ENCODE peak calls at places on chromosome 12, in four cellular contexts. B is heart left ventricle, F is prostate gland, L is A549. G is an unnamed sample.

GRCh38 chr12:128961957-128962356 is 108.7 kb downstream of the GLT1D1 start:
- DNase-seq in B (no peak), L (no peak), F (no peak), G (no peak)

GRCh38 chr12:85784096-85784720 is 52.0 kb downstream of the RASSF9 start:
- DNase-seq in L (no peak), F (no peak), B (no peak), G (no peak)

GRCh38 chr12:43069768-43070221 is 480.2 kb upstream of the PRICKLE1 start:
- DNase-seq in L (no peak), F (no peak), B (no peak), G (no peak)

GRCh38 chr12:81450920-81451739 is 308.0 kb downstream of the PPFIA2 start:
- DNase-seq in F (peak; percentile 29), B (peak; percentile 18), L (peak; percentile 79), G (no peak)

GRCh38 chr12:46269429-46270241 is 792 bp upstream of the SLC38A1 start:
- DNase-seq in L (no peak), B (no peak), F (no peak), G (no peak)

GRCh38 chr12:49345840-49346658 is 639 bp upstream of the DNAJC22 start:
- DNase-seq in L (no peak), B (no peak), F (no peak), G (no peak)

GRCh38 chr12:46494424-46494823 is 121.9 kb upstream of the SLC38A2 start:
- DNase-seq in B (no peak), L (peak; percentile 85), F (no peak), G (no peak)

GRCh38 chr12:27771470-27772327 is 8.3 kb upstream of the KLHL42 start:
- DNase-seq in F (no peak), B (no peak), L (no peak), G (no peak)

GRCh38 chr12:93667672-93668071 is 9.5 kb upstream of the CRADD start:
- DNase-seq in F (no peak), B (no peak), L (no peak), G (no peak)

GRCh38 chr12:100017056-100017455 is 32.3 kb upstream of the ANKS1B start:
- DNase-seq in F (no peak), L (peak; percentile 11), B (no peak), G (no peak)

DNA sequence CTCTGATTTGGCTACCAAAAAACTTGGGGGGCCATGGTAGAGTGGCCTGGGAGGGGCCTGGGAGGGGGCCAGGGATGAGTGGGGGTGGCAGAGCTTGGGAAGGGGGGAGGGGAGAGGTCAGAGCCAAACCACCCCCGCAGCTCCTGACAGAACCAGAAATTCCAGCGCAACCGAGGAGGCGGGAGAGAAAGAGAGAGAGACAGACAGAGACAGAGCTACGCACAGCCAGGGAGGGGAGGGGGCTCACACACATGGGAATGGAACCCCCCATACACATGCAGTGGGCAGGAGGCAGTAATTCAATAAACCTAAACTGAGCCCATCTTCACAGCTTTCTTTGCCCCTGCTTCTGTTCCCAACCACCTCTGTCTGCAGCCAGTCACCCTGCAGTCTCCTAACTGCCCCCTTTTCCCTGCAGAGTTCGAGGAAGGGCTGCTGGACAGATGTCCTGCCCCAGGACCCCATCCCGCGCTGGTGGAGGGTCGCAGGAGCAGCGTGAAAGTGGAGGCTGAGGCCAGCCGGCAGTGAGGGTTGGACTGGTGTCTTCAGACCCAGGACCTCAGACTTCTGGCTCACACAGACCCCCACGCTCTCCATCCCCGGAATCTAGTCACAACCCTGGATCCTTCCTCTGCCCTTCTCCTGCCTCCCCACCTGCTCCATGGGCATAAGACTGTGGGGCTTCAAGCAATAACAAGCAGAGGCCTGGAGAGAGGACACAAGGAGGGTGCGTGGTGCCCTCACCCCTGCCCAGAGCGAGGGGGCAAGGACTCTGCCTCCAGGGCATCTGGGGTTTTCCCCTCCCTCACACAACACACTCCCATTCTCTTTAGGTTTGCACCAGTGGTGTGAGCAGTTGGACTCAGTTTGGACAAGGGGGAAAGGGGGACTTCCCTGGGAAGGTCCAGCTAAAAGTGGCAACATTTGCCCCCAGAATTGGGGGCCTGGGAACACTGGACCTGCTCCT is 5.6 kb downstream of the NAB2 start:
- DNase-seq in L (no peak), B (no peak), F (peak; percentile 66), G (no peak)
- TF ChIP-seq POLR2A in L (no peak), B (no peak), F (no peak), G (no peak)

DNA sequence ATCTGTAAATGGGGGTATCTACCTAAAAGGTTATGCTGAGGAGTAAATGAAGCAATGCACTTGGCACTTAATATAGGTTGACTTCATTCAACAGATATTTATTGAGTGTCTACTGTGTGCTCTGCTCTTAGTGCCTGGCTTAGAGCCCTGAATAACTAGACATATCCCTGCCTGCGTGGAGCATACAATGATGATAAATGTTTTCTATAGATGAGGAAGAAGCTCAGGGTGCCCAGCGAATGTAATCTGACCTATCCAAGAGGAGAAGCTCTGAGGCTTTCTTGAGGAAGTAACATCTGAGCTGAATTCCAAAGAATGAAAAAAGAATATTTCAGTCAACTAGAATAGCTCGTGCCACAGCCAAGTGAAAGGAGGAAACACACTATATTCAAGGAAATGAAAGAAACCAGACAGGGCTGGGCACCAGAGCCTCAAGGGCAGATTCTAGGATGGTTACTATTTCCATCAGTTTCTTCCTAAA is 17.9 kb upstream of the HIGD1C start:
- DNase-seq in L (no peak), F (no peak), B (no peak), G (no peak)
- H3K4me3 ChIP-seq in L (no peak overlapping the region), F (no peak overlapping the region), B (no peak overlapping the region), G (no peak overlapping the region)

GRCh38 chr12:110704750-110705149 is 15.8 kb upstream of the HVCN1 start:
- DNase-seq in F (peak; percentile 30), B (no peak), L (peak; percentile 53), G (no peak)
- TF ChIP-seq CTCF in F (peak; percentile 40), B (no peak), L (peak; percentile 15), G (no peak)

GRCh38 chr12:88390811-88391210 is 189.5 kb downstream of the KITLG start:
- DNase-seq in F (no peak), B (no peak), L (no peak), G (no peak)

GRCh38 chr12:88388566-88389269 is 191.6 kb downstream of the KITLG start:
- DNase-seq in B (no peak), F (no peak), L (no peak), G (no peak)

GRCh38 chr12:88393017-88393767 is 187.1 kb downstream of the KITLG start:
- DNase-seq in B (no peak), F (no peak), L (peak; percentile 53), G (no peak)

DNA sequence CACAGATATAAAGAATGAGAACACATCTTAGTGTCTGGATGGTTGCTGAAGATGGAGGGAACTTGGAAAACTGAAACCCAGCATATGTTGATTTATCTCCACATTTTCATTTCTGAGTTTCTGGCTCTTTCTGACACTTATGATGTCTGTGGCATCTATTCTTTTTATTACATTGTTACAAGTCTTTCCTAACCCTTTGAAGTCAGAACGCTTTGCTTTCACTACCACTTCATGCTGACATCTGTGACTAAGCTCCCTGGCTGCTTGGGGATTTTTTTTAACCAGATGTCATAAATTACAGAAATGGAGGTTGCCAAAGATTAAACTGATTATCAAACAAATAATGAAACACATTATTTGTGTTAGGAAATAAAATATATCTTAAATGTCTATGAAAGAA is 188.7 kb downstream of the KITLG start:
- DNase-seq in F (no peak), L (peak; percentile 53), B (no peak), G (no peak)
- TF ChIP-seq POLR2A in F (no peak), L (no peak), B (no peak), G (no peak)

GRCh38 chr12:123516221-123516780 is 17.2 kb downstream of the RILPL1 start:
- DNase-seq in L (no peak), B (no peak), F (no peak), G (no peak)
- H3K4me3 ChIP-seq in L (no peak overlapping the region), B (no peak overlapping the region), F (no peak overlapping the region), G (no peak overlapping the region)

G was measured in lower leg skin.